ENCODE peak calls at places on chromosomes 16 and 17, in five cellular contexts. C is NCI-H1417 treated with DMSO at 0.1 percent for 48 hours, W is NCI-H1048, P is T47D, Z is GM12865. F is an unnamed sample.

GRCh38 chr17:2239882-2240430 is 63.6 kb downstream of the SMG6 start:
- DNase-seq in C (no peak), W (no peak), P (no peak), Z (peak; percentile 92), F (peak; percentile 87)

GRCh38 chr17:45820052-45820780 is 24.5 kb upstream of the SPPL2C start:
- DNase-seq in C (no peak), W (no peak), P (no peak), Z (no peak), F (no peak)

GRCh38 chr16:67155305-67156145 is 4.2 kb downstream of the TRADD start:
- DNase-seq in C (no peak), W (peak; percentile 12), P (peak; percentile 80), Z (peak; percentile 84), F (peak; percentile 72)

GRCh38 chr16:74298104-74298503 is 1.5 kb downstream of the PSMD7 start:
- DNase-seq in C (no peak), W (no peak), P (peak; percentile 83), Z (no peak), F (no peak)

GRCh38 chr17:36133629-36134259 is 30.1 kb downstream of the CCL4 start:
- DNase-seq in C (no peak), W (no peak), P (peak; percentile 28), Z (no peak), F (no peak)

GRCh38 chr16:12362482-12363458 is 386.2 kb downstream of the SNX29 start:
- DNase-seq in C (no peak), W (no peak), P (no peak), Z (no peak), F (no peak)

GRCh38 chr16:23786964-23787571 is 32.2 kb downstream of the CHP2 start:
- DNase-seq in C (no peak), W (no peak), P (no peak), Z (no peak), F (no peak)

GRCh38 chr17:48663134-48663924 is 37.2 kb upstream of the HOXB9 start:
- DNase-seq in C (no peak), W (no peak), P (peak; percentile 36), Z (no peak), F (no peak)

GRCh38 chr17:81044764-81045589 is 10.0 kb downstream of the BAIAP2 start:
- DNase-seq in C (no peak), W (no peak), P (peak; percentile 95), Z (no peak), F (peak; percentile 59)

GRCh38 chr17:20302191-20302917 is 165.0 kb downstream of the LGALS9B start:
- DNase-seq in C (no peak), W (no peak), P (no peak), Z (no peak), F (no peak)

GRCh38 chr16:67431077-67431804 is at the start of gene HSD11B2:
- DNase-seq in C (no peak), W (no peak), P (peak; percentile 76), Z (no peak), F (peak; percentile 68)

GRCh38 chr17:19386974-19387920 is at the start of gene MFAP4:
- DNase-seq in C (no peak), W (no peak), P (no peak), Z (no peak), F (peak; percentile 70)

GRCh38 chr17:80859004-80859941 is 132.4 kb upstream of the CHMP6 start:
- DNase-seq in C (no peak), W (no peak), P (no peak), Z (no peak), F (peak; percentile 95)

F was measured in EL.